ENCODE peak calls at places on chromosomes 13 and 19, in four cellular contexts. V is uterus, F is astrocyte of the hippocampus, M is pons. I is an unnamed sample.

GRCh38 chr13:109256866-109257760 is 529.3 kb downstream of the IRS2 start:
- DNase-seq in V (no peak), F (peak), M (no peak), I (peak)

GRCh38 chr13:28373803-28374202 is 121.1 kb downstream of the FLT1 start:
- DNase-seq in V (no peak), F (no peak), M (no peak), I (no peak)

GRCh38 chr13:50069255-50069654 is 54.0 kb downstream of the KCNRG start:
- DNase-seq in V (no peak), F (no peak), M (no peak), I (no peak)

GRCh38 chr13:49497272-49497671 is 1.5 kb downstream of the PHF11 start:
- DNase-seq in V (no peak), F (no peak), M (no peak), I (peak)

GRCh38 chr13:33375421-33375820 is 89.9 kb upstream of the STARD13 start:
- DNase-seq in V (no peak), F (no peak), M (no peak), I (no peak)

GRCh38 chr13:58476176-58476575 is 844.6 kb downstream of the PCDH17 start:
- DNase-seq in V (no peak), F (no peak), M (no peak), I (no peak)

GRCh38 chr13:89238496-89238895 is 1567.3 kb downstream of the SLITRK5 start:
- DNase-seq in V (no peak), F (no peak), M (no peak), I (no peak)

GRCh38 chr13:41942462-41943094 is 18.3 kb downstream of the VWA8 start:
- DNase-seq in V (no peak), F (peak), M (no peak), I (no peak)

GRCh38 chr19:18317998-18318800 is 4.7 kb downstream of the LSM4 start:
- DNase-seq in V (no peak), F (no peak), M (no peak), I (peak)